ENCODE peak calls at places on chromosomes 7 and 10, in seven cellular contexts. D is mammary epithelial cell, Z is lung, X is bronchial epithelial cell, C is cardiac fibroblast, W is fibroblast of lung, J is PC-9. P is an unnamed sample.

GRCh38 chr7:42406358-42406757 is 169.3 kb upstream of the GLI3 start:
- DNase-seq in D (no peak), Z (no peak), X (no peak), C (no peak), W (no peak), J (no peak), P (no peak)

GRCh38 chr10:118369806-118370205 is 27.7 kb upstream of the FAM204A start:
- DNase-seq in D (no peak), Z (peak), X (peak), C (no peak), W (no peak), J (peak), P (no peak)

GRCh38 chr10:112775892-112776679 is 174.0 kb upstream of the TCF7L2 start:
- DNase-seq in D (no peak), Z (no peak), X (no peak), C (no peak), W (no peak), J (no peak), P (peak)

GRCh38 chr10:30887839-30888238 is 143.8 kb downstream of the ZNF438 start:
- DNase-seq in D (no peak), Z (no peak), X (no peak), C (no peak), W (no peak), J (no peak), P (no peak)

GRCh38 chr7:34837316-34837715 is 179.3 kb downstream of the NPSR1 start:
- DNase-seq in D (no peak), Z (no peak), X (no peak), C (no peak), W (no peak), J (no peak), P (no peak)

GRCh38 chr10:127919418-127920191 is 12.7 kb downstream of the PTPRE start:
- DNase-seq in D (no peak), Z (no peak), X (peak), C (peak), W (peak), J (no peak), P (no peak)

GRCh38 chr10:72355214-72355555 is 466 bp upstream of the DNAJB12 start:
- DNase-seq in D (no peak), Z (no peak), X (no peak), C (no peak), W (no peak), J (no peak), P (no peak)

GRCh38 chr10:64648915-64649314 is 1127.7 kb downstream of the REEP3 start:
- DNase-seq in D (no peak), Z (no peak), X (no peak), C (no peak), W (no peak), J (no peak), P (no peak)

GRCh38 chr7:95002726-95003125 is 95.3 kb downstream of the PPP1R9A start:
- DNase-seq in D (no peak), Z (no peak), X (no peak), C (no peak), W (no peak), J (no peak), P (no peak)

GRCh38 chr7:33807779-33808482 is 97.4 kb upstream of the BMPER start:
- DNase-seq in D (peak), Z (no peak), X (peak), C (peak), W (peak), J (peak), P (peak)

GRCh38 chr7:66258409-66258808 is 53.3 kb downstream of the TPST1 start:
- DNase-seq in D (peak), Z (no peak), X (no peak), C (peak), W (no peak), J (no peak), P (no peak)

GRCh38 chr10:63515002-63515763 is 6.0 kb upstream of the REEP3 start:
- DNase-seq in D (peak), Z (no peak), X (peak), C (peak), W (peak), J (peak), P (no peak)

GRCh38 chr10:120583424-120584108 is 126.5 kb downstream of the PLPP4 start:
- DNase-seq in D (no peak), Z (no peak), X (no peak), C (no peak), W (no peak), J (no peak), P (no peak)

GRCh38 chr10:128499956-128500355 is 373.7 kb upstream of the MKI67 start:
- DNase-seq in D (no peak), Z (no peak), X (no peak), C (no peak), W (no peak), J (no peak), P (no peak)

GRCh38 chr7:22866965-22867364 is 44.3 kb upstream of the TOMM7 start:
- DNase-seq in D (no peak), Z (no peak), X (no peak), C (peak), W (peak), J (no peak), P (no peak)

GRCh38 chr10:80664071-80664680 is 126.5 kb downstream of the SH2D4B start:
- DNase-seq in D (peak), Z (peak), X (peak), C (peak), W (peak), J (peak), P (no peak)

GRCh38 chr7:121558288-121558687 is 162.2 kb upstream of the FAM3C start:
- DNase-seq in D (no peak), Z (no peak), X (no peak), C (no peak), W (no peak), J (no peak), P (no peak)

GRCh38 chr7:150339369-150339768 is 2.1 kb downstream of the RARRES2 start:
- DNase-seq in D (no peak), Z (no peak), X (no peak), C (no peak), W (no peak), J (no peak), P (no peak)

GRCh38 chr10:34766811-34767516 is 48.1 kb downstream of the PARD3 start:
- DNase-seq in D (no peak), Z (no peak), X (no peak), C (no peak), W (no peak), J (no peak), P (no peak)

GRCh38 chr7:34198089-34198686 is 292.8 kb downstream of the BMPER start:
- DNase-seq in D (peak), Z (no peak), X (peak), C (peak), W (no peak), J (no peak), P (no peak)

GRCh38 chr10:132479603-132480221 is 57.9 kb upstream of the INPP5A start:
- DNase-seq in D (no peak), Z (no peak), X (no peak), C (no peak), W (no peak), J (no peak), P (no peak)

GRCh38 chr10:132481690-132482089 is 55.9 kb upstream of the INPP5A start:
- DNase-seq in D (no peak), Z (no peak), X (no peak), C (no peak), W (no peak), J (no peak), P (no peak)

GRCh38 chr10:132483394-132483793 is 54.2 kb upstream of the INPP5A start:
- DNase-seq in D (no peak), Z (no peak), X (no peak), C (no peak), W (no peak), J (no peak), P (no peak)

GRCh38 chr10:132480356-132480755 is 57.2 kb upstream of the INPP5A start:
- DNase-seq in D (no peak), Z (no peak), X (peak), C (no peak), W (no peak), J (no peak), P (no peak)

DNA sequence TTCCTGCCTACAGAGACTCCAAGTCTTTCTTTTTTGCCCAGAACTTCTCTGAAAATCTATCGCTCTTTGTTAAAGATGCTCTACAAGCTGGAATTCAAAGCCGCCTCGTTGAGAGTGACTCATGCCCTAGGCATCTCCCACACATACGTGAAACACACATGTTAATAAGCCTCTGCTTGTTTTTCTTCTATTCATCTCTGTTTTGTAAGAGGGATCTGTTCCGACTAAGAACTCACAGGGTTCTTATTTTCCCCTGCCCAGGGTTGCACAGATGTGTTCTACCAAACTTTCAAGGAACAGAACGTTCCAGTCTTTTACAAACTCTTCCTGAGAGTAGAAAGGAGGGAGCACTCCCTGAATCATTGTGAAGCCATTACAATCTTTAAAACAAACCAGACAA is 55.5 kb upstream of the INPP5A start:
- DNase-seq in D (peak), Z (no peak), X (peak), C (peak), W (peak), J (no peak), P (peak)
- H3K4me3 ChIP-seq in D (no peak), Z (no peak), X (no peak), C (no peak), W (no peak), J (no peak), P (no peak)

GRCh38 chr7:129376778-129377700 is 57.2 kb upstream of the STRIP2 start:
- DNase-seq in D (peak), Z (no peak), X (peak), C (peak), W (peak), J (no peak), P (no peak)

GRCh38 chr7:129375221-129375938 is 58.9 kb upstream of the STRIP2 start:
- DNase-seq in D (no peak), Z (no peak), X (no peak), C (no peak), W (no peak), J (no peak), P (no peak)

GRCh38 chr7:129370812-129371211 is 63.4 kb upstream of the STRIP2 start:
- DNase-seq in D (peak), Z (no peak), X (no peak), C (no peak), W (peak), J (peak), P (no peak)

GRCh38 chr7:129373651-129374428 is 60.4 kb upstream of the STRIP2 start:
- DNase-seq in D (no peak), Z (no peak), X (no peak), C (no peak), W (no peak), J (no peak), P (no peak)

DNA sequence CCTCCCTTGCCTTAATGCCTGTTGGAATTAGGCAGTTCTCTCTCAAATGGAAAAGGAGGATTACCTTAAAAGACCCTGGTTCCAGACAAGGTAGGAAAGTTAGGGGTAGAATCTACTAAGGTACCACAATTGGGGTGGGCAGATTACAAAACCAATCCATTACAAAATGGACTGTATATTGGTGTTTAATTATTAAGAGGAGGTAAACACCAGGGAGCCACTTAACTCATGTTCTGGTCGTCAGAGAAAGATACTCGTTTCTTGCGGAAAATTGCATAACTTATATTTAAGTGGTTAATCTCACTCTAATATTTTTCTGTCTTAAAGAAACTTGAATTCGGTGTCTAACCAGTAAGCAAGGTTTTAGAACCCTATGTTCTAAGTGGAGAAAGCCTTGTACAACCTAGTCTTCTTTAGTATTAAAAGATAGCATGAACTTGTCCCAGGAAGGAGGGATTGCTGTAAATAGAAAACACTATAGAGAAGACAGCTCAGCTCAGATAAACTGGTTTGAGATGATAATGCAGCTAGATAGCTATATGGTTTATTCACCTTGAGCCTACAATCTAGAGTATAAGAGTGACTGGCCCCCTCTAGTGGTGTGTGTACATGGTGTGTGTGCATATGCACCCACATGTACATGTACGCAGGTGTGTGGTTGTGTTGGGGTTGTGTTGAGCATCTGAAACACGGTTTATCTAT is 58.0 kb upstream of the STRIP2 start:
- DNase-seq in D (peak), Z (peak), X (peak), C (peak), W (peak), J (peak), P (no peak)
- TF ChIP-seq CTCF in D (peak), Z (peak), X (peak), C (peak), W (peak), J (peak), P (peak)

GRCh38 chr10:89836840-89837172 is 135.4 kb downstream of the KIF20B start:
- DNase-seq in D (no peak), Z (no peak), X (no peak), C (no peak), W (no peak), J (no peak), P (no peak)
- H3K4me3 ChIP-seq in D (no peak), Z (peak), X (peak), C (peak), W (peak), J (no peak), P (peak)

GRCh38 chr7:146892151-146892550 is 775.5 kb downstream of the CNTNAP2 start:
- DNase-seq in D (no peak), Z (no peak), X (no peak), C (no peak), W (no peak), J (no peak), P (peak)
- TF ChIP-seq CTCF in D (no peak), Z (no peak), X (no peak), C (no peak), W (no peak), J (no peak), P (no peak)

GRCh38 chr10:100346765-100347567 is at the start of gene SCD:
- DNase-seq in D (peak), Z (peak), X (peak), C (peak), W (peak), J (peak), P (peak)

GRCh38 chr10:100344386-100344785 is 2.6 kb upstream of the SCD start:
- DNase-seq in D (no peak), Z (no peak), X (no peak), C (no peak), W (no peak), J (no peak), P (no peak)

GRCh38 chr10:100347568-100348195 is 649 bp downstream of the SCD start:
- DNase-seq in D (peak), Z (no peak), X (no peak), C (no peak), W (peak), J (no peak), P (no peak)

GRCh38 chr10:100346351-100346764 is 675 bp upstream of the SCD start:
- DNase-seq in D (peak), Z (peak), X (peak), C (peak), W (peak), J (peak), P (peak)

DNA sequence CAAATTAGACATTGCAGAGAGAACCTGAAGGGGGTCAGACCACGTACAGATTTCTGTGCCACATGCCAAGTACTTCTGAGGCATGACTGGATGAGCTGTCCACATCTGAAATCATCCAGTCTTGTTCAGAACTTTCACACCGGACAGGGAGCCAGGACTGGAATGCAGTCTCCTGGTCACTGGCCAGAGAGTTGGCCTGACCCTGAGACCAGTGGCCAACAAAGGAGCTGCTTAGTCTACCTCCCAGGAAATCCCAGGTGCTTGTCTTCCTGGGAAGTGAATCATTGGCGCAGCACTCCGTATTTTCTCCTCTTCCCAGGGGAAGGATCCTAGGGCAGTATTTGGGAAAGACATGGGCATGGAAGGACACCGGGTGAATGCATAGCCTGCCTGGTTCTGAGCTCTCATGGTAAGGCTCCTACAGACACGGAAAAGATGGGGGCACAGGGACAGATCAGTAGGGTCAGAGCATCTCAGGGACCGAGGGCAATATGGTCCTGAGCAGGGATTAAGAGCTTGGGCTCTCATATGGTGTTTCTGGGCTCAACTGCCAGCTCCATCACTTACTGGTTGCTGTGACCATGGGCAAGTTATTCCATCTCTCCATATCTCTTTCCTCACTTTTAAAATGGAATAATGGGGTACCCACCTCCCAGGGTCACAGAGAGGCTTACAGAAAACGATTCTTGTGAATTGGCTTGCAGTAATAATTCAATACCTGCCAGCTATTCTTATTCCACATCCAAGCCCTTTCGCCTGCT is 1.3 kb upstream of the SCD start:
- DNase-seq in D (peak), Z (no peak), X (peak), C (peak), W (peak), J (peak), P (peak)
- H3K4me3 ChIP-seq in D (peak), Z (peak), X (peak), C (peak), W (peak), J (peak), P (peak)

GRCh38 chr7:9264395-9264794 is 831.0 kb downstream of the NXPH1 start:
- DNase-seq in D (no peak), Z (no peak), X (no peak), C (no peak), W (no peak), J (no peak), P (no peak)
- TF ChIP-seq CTCF in D (no peak), Z (no peak), X (no peak), C (no peak), W (no peak), J (no peak), P (peak)